ENCODE peak calls at places on chromosomes 1 and 21, in ten cellular contexts. F is stimulated activated CD4-positive, alpha-beta T cell treated with anti-CD3 and anti-CD28 coated beads, Interleukin-1b, Interleukin-23, amount 100 ng/mL, for 4 hours; N is HuH-7; T is CD8-positive, alpha-beta T cell; M is M059J; G is cardiac septum; X is left colon; R is cerebellar cortex; C is caudate nucleus; A is stimulated activated CD8-positive, alpha-beta memory T cell treated with anti-CD3 and anti-CD28 coated beads, Interleukin-7, amount 100 ng/mL, for 24 hours. Z is an unnamed sample.

GRCh38 chr1:102970496-102971078 is 137.7 kb downstream of the COL11A1 start:
- DNase-seq in F (no peak), N (peak; percentile 10), T (no peak), M (peak; percentile 47), G (no peak), X (no peak), R (peak; percentile 38), C (no peak), A (no peak), Z (peak; percentile 52)

GRCh38 chr1:160284220-160284781 is 632 bp downstream of the PEX19 start:
- DNase-seq in F (no peak), N (peak; percentile 18), T (no peak), M (peak; percentile 59), G (no peak), X (peak; percentile 30), R (peak; percentile 34), C (no peak), A (no peak), Z (no peak)

GRCh38 chr1:85344256-85344694 is 67.8 kb upstream of the BCL10 start:
- DNase-seq in F (no peak), N (peak; percentile 52), T (no peak), M (peak; percentile 76), G (no peak), X (peak; percentile 39), R (peak; percentile 34), C (no peak), A (no peak), Z (peak; percentile 45)

GRCh38 chr1:208420696-208421095 is 176.5 kb upstream of the PLXNA2 start:
- DNase-seq in F (no peak), N (no peak), T (no peak), M (no peak), G (no peak), X (no peak), R (no peak), C (no peak), A (no peak), Z (no peak)

GRCh38 chr1:115317101-115318012 is 20.7 kb downstream of the NGF start:
- DNase-seq in F (no peak), N (no peak), T (no peak), M (peak; percentile 82), G (no peak), X (no peak), R (no peak), C (no peak), A (no peak), Z (no peak)

GRCh38 chr1:240091614-240092300 is at the start of gene FMN2:
- DNase-seq in F (no peak), N (no peak), T (no peak), M (peak; percentile 71), G (no peak), X (peak; percentile 9), R (peak; percentile 52), C (peak; percentile 62), A (no peak), Z (peak; percentile 63)

GRCh38 chr1:161088587-161089110 is 709 bp downstream of the NECTIN4 start:
- DNase-seq in F (no peak), N (no peak), T (no peak), M (peak; percentile 53), G (peak; percentile 38), X (no peak), R (no peak), C (no peak), A (no peak), Z (no peak)

GRCh38 chr1:14365226-14365994 is 233.1 kb upstream of the KAZN start:
- DNase-seq in F (no peak), N (no peak), T (no peak), M (no peak), G (no peak), X (no peak), R (peak; percentile 6), C (no peak), A (no peak), Z (no peak)

GRCh38 chr1:232300461-232300860 is 329.5 kb downstream of the SIPA1L2 start:
- DNase-seq in F (no peak), N (no peak), T (no peak), M (no peak), G (no peak), X (no peak), R (no peak), C (no peak), A (no peak), Z (no peak)

GRCh38 chr1:190320952-190321351 is 156.7 kb downstream of the BRINP3 start:
- DNase-seq in F (no peak), N (no peak), T (no peak), M (peak; percentile 7), G (no peak), X (no peak), R (no peak), C (no peak), A (no peak), Z (no peak)

GRCh38 chr1:68121536-68121935 is 71.1 kb upstream of the DIRAS3 start:
- DNase-seq in F (no peak), N (no peak), T (no peak), M (peak; percentile 75), G (no peak), X (no peak), R (no peak), C (no peak), A (no peak), Z (no peak)

GRCh38 chr1:145997156-145998023 is 1.0 kb upstream of the TXNIP start:
- DNase-seq in F (no peak), N (no peak), T (peak; percentile 67), M (no peak), G (no peak), X (peak; percentile 57), R (no peak), C (peak; percentile 26), A (no peak), Z (peak; percentile 75)

GRCh38 chr1:243482237-243483022 is 226.6 kb downstream of the SDCCAG8 start:
- DNase-seq in F (no peak), N (no peak), T (no peak), M (peak; percentile 20), G (no peak), X (no peak), R (peak; percentile 65), C (no peak), A (no peak), Z (no peak)

GRCh38 chr21:34707876-34708325 is 39.1 kb downstream of the CLIC6 start:
- DNase-seq in F (no peak), N (no peak), T (peak; percentile 19), M (no peak), G (no peak), X (no peak), R (no peak), C (no peak), A (peak; percentile 4), Z (no peak)

GRCh38 chr21:26095131-26095530 is 75.4 kb downstream of the APP start:
- DNase-seq in F (no peak), N (no peak), T (no peak), M (no peak), G (no peak), X (no peak), R (no peak), C (no peak), A (no peak), Z (no peak)

GRCh38 chr1:201565024-201565730 is 26.2 kb downstream of the NAV1 start:
- DNase-seq in F (no peak), N (no peak), T (no peak), M (no peak), G (no peak), X (no peak), R (peak; percentile 26), C (peak; percentile 94), A (no peak), Z (no peak)

GRCh38 chr21:9839011-9839661 is 682.2 kb upstream of the TPTE start:
- DNase-seq in F (no peak), N (peak; percentile 3), T (no peak), M (no peak), G (no peak), X (no peak), R (no peak), C (no peak), A (no peak), Z (no peak)

GRCh38 chr1:207873055-207873890 is 37.7 kb downstream of the CD34 start:
- DNase-seq in F (no peak), N (no peak), T (peak; percentile 32), M (peak; percentile 24), G (no peak), X (no peak), R (no peak), C (no peak), A (no peak), Z (no peak)

GRCh38 chr1:237386362-237387143 is 344.6 kb downstream of the RYR2 start:
- DNase-seq in F (no peak), N (no peak), T (no peak), M (peak; percentile 11), G (no peak), X (no peak), R (peak; percentile 40), C (no peak), A (no peak), Z (no peak)

GRCh38 chr21:34952701-34953100 is 96.4 kb downstream of the RUNX1 start:
- DNase-seq in F (no peak), N (no peak), T (no peak), M (peak; percentile 45), G (no peak), X (no peak), R (no peak), C (no peak), A (no peak), Z (no peak)

GRCh38 chr1:230681599-230681998 is 32.3 kb downstream of the AGT start:
- DNase-seq in F (no peak), N (peak; percentile 64), T (no peak), M (peak; percentile 91), G (no peak), X (no peak), R (no peak), C (no peak), A (no peak), Z (no peak)

GRCh38 chr1:160651428-160652064 is 4.7 kb upstream of the SLAMF1 start:
- DNase-seq in F (no peak), N (no peak), T (no peak), M (no peak), G (no peak), X (no peak), R (no peak), C (no peak), A (no peak), Z (no peak)

GRCh38 chr21:42262826-42263225 is 43.9 kb downstream of the ABCG1 start:
- DNase-seq in F (no peak), N (no peak), T (no peak), M (peak; percentile 61), G (peak; percentile 90), X (peak; percentile 45), R (peak; percentile 78), C (no peak), A (no peak), Z (peak; percentile 61)

GRCh38 chr21:43697758-43698643 is 20.9 kb upstream of the PDXK start:
- DNase-seq in F (no peak), N (no peak), T (no peak), M (no peak), G (no peak), X (no peak), R (no peak), C (no peak), A (no peak), Z (no peak)

GRCh38 chr1:33943978-33944377 is 80.1 kb downstream of the HMGB4 start:
- DNase-seq in F (no peak), N (no peak), T (no peak), M (peak; percentile 96), G (peak; percentile 10), X (no peak), R (no peak), C (no peak), A (no peak), Z (no peak)

GRCh38 chr1:58933599-58933926 is 149.7 kb upstream of the JUN start:
- DNase-seq in F (no peak), N (no peak), T (no peak), M (no peak), G (no peak), X (no peak), R (no peak), C (no peak), A (no peak), Z (no peak)

GRCh38 chr1:8816306-8816705 is 1.1 kb downstream of the RERE start:
- DNase-seq in F (no peak), N (no peak), T (no peak), M (peak; percentile 59), G (no peak), X (no peak), R (peak; percentile 53), C (no peak), A (no peak), Z (no peak)

GRCh38 chr1:175193339-175193950 is 869 bp upstream of the KIAA0040 start:
- DNase-seq in F (no peak), N (no peak), T (no peak), M (peak; percentile 40), G (no peak), X (no peak), R (peak; percentile 3), C (no peak), A (no peak), Z (no peak)

Z was measured in ELF-1.